ENCODE peak calls at places on chromosomes 4 and X, in nine cellular contexts. E is endothelial cell of umbilical vein; M is amniotic epithelial cell; W is activated T-helper 1 cell treated with Interleukin-2 at 50 U/mL for 16 hours; P is stimulated activated CD8-positive, alpha-beta memory T cell treated with anti-CD3 and anti-CD28 coated beads, Interleukin-2, amount 100 ng/mL, for 48 hours; I is pons; A is H9; R is substantia nigra; G is occipital lobe. Z is an unnamed sample.

GRCh38 chrX:69503228-69503834 is 795 bp upstream of the NALF2 start:
- DNase-seq in E (no peak), M (no peak), W (no peak), P (no peak), I (peak; percentile 13), A (no peak), R (no peak), G (peak; percentile 31), Z (no peak)

GRCh38 chrX:154350429-154351182 is 23.8 kb downstream of the FLNA start:
- DNase-seq in E (no peak), M (no peak), W (no peak), P (no peak), I (no peak), A (no peak), R (no peak), G (no peak), Z (no peak)

GRCh38 chr4:158217763-158218162 is 7.5 kb downstream of the TMEM144 start:
- DNase-seq in E (no peak), M (no peak), W (no peak), P (no peak), I (no peak), A (no peak), R (no peak), G (no peak), Z (no peak)

GRCh38 chrX:74446876-74447275 is 25.6 kb downstream of the SLC16A2 start:
- DNase-seq in E (no peak), M (no peak), W (no peak), P (no peak), I (no peak), A (no peak), R (no peak), G (no peak), Z (no peak)

GRCh38 chrX:40603446-40603845 is 19.8 kb upstream of the MPC1L start:
- DNase-seq in E (no peak), M (no peak), W (no peak), P (no peak), I (no peak), A (no peak), R (no peak), G (no peak), Z (no peak)

GRCh38 chr4:51895816-51896408 is 53.0 kb downstream of the DCUN1D4 start:
- DNase-seq in E (peak; percentile 74), M (peak; percentile 54), W (peak; percentile 2), P (peak; percentile 16), I (peak; percentile 87), A (peak; percentile 77), R (peak; percentile 23), G (peak; percentile 35), Z (peak; percentile 25)

GRCh38 chrX:47151428-47151827 is 6.4 kb downstream of the RBM10 start:
- DNase-seq in E (no peak), M (no peak), W (no peak), P (no peak), I (no peak), A (no peak), R (no peak), G (no peak), Z (no peak)

GRCh38 chr4:24599275-24599674 is 14.9 kb upstream of the DHX15 start:
- DNase-seq in E (no peak), M (no peak), W (no peak), P (no peak), I (no peak), A (no peak), R (no peak), G (no peak), Z (no peak)

GRCh38 chrX:15107367-15107988 is 162.4 kb downstream of the ASB9 start:
- DNase-seq in E (no peak), M (no peak), W (no peak), P (no peak), I (no peak), A (no peak), R (no peak), G (no peak), Z (no peak)

GRCh38 chrX:119990409-119990994 is 47.0 kb upstream of the NKAP start:
- DNase-seq in E (no peak), M (no peak), W (no peak), P (no peak), I (no peak), A (peak; percentile 37), R (no peak), G (no peak), Z (no peak)